ENCODE peak calls at places on chromosomes 5 and 9, in ten cellular contexts. O is PC-9; T is heart left ventricle; H is neuronal stem cell; S is adrenal gland; C is CD8-positive, alpha-beta memory T cell; R is cardiac muscle cell; I is fibroblast of lung; Y is pancreas; N is mammary epithelial cell. G is an unnamed sample. For H3K36me3, the result is how much of the 10 kb centered on the place peaks cover.

GRCh38 chr9:77063645-77064285 is 44.3 kb downstream of the FOXB2 start:
- DNase-seq in O (no peak), T (no peak), H (no peak), S (no peak), C (no peak), R (no peak), I (peak), Y (no peak), N (peak), G (peak)

GRCh38 chr9:134316444-134317160 is 9.7 kb upstream of the RXRA start:
- DNase-seq in O (no peak), T (peak), H (no peak), S (no peak), C (peak), R (peak), I (peak), Y (no peak), N (peak), G (peak)

GRCh38 chr5:139482050-139482889 is at the start of gene STING1:
- DNase-seq in O (peak), T (peak), H (no peak), S (peak), C (peak), R (peak), I (peak), Y (peak), N (peak), G (peak)

GRCh38 chr9:98215266-98215665 is 22.8 kb upstream of the CORO2A start:
- DNase-seq in O (no peak), T (no peak), H (no peak), S (no peak), C (no peak), R (no peak), I (no peak), Y (no peak), N (no peak), G (no peak)

GRCh38 chr5:159202151-159202550 is 7.2 kb downstream of the RNF145 start:
- DNase-seq in O (no peak), T (no peak), H (no peak), S (no peak), C (no peak), R (no peak), I (no peak), Y (no peak), N (no peak), G (no peak)

GRCh38 chr5:112208699-112209615 is 210.1 kb downstream of the EPB41L4A start:
- DNase-seq in O (no peak), T (no peak), H (no peak), S (no peak), C (no peak), R (no peak), I (no peak), Y (no peak), N (no peak), G (no peak)

GRCh38 chr9:4339783-4340335 is 40.0 kb upstream of the GLIS3 start:
- DNase-seq in O (no peak), T (no peak), H (no peak), S (no peak), C (no peak), R (no peak), I (no peak), Y (no peak), N (no peak), G (no peak)

GRCh38 chr9:116145036-116145435 is 8.6 kb upstream of the PAPPA start:
- DNase-seq in O (no peak), T (no peak), H (no peak), S (no peak), C (no peak), R (no peak), I (no peak), Y (no peak), N (no peak), G (no peak)

GRCh38 chr9:112881366-112881765 is 9.3 kb downstream of the SLC46A2 start:
- DNase-seq in O (peak), T (no peak), H (no peak), S (no peak), C (no peak), R (no peak), I (peak), Y (no peak), N (peak), G (peak)

GRCh38 chr5:112059601-112060135 is 302.7 kb upstream of the NREP start:
- DNase-seq in O (no peak), T (no peak), H (no peak), S (no peak), C (no peak), R (no peak), I (peak), Y (no peak), N (no peak), G (no peak)

GRCh38 chr9:13607746-13608445 is 328.4 kb upstream of the MPDZ start:
- DNase-seq in O (no peak), T (peak), H (peak), S (no peak), C (no peak), R (peak), I (peak), Y (no peak), N (no peak), G (peak)

GRCh38 chr5:83548556-83548955 is 77.0 kb downstream of the VCAN start:
- DNase-seq in O (no peak), T (no peak), H (no peak), S (no peak), C (no peak), R (no peak), I (peak), Y (no peak), N (no peak), G (peak)

GRCh38 chr5:56011835-56012234 is 17.1 kb upstream of the IL6ST start:
- DNase-seq in O (peak), T (no peak), H (no peak), S (peak), C (no peak), R (no peak), I (peak), Y (no peak), N (peak), G (peak)

GRCh38 chr5:34715711-34716110 is 59.6 kb downstream of the RAI14 start:
- DNase-seq in O (no peak), T (no peak), H (no peak), S (no peak), C (no peak), R (no peak), I (peak), Y (no peak), N (no peak), G (no peak)

GRCh38 chr9:109381011-109381729 is 60.3 kb upstream of the EPB41L4B start:
- DNase-seq in O (peak), T (no peak), H (no peak), S (peak), C (no peak), R (no peak), I (peak), Y (no peak), N (peak), G (no peak)

GRCh38 chr5:54309751-54310432 is 481 bp downstream of the ARL15 start:
- DNase-seq in O (no peak), T (peak), H (peak), S (peak), C (peak), R (peak), I (peak), Y (peak), N (peak), G (no peak)
- H3K4me3 ChIP-seq in O (peak), T (peak), H (peak), S (peak), C (peak), R (peak), I (peak), Y (peak), N (peak), G (peak)

GRCh38 chr5:28328691-28329090 is 1290.3 kb upstream of the CDH9 start:
- DNase-seq in O (no peak), T (no peak), H (no peak), S (no peak), C (no peak), R (no peak), I (peak), Y (no peak), N (peak), G (no peak)

DNA sequence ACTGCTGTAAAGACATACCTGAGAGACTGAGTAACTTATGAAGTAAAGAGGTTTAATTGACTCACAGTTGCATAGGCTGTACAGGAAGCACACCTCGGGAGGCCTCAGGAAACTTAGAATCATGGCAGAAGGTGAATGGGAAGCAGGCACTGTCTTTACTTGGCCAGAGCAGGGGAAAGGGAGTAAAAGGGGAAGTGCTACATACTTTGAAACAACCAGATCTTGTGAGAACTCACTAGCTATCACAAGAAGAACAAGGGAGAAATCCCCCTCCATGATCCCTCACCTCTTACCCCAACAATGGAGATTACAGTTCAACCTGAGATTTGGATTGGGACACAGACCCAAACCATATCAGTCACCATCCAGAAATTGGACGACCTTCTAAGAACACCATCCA is 1285.8 kb upstream of the CDH9 start:
- DNase-seq in O (no peak), T (no peak), H (no peak), S (no peak), C (no peak), R (no peak), I (no peak), Y (no peak), N (no peak), G (no peak)
- H3K36me3 ChIP-seq in O (under half), T (under half), H (under half), S (under half), C (under half), R (under half), I (under half), Y (under half), N (under half), G (under half)

DNA sequence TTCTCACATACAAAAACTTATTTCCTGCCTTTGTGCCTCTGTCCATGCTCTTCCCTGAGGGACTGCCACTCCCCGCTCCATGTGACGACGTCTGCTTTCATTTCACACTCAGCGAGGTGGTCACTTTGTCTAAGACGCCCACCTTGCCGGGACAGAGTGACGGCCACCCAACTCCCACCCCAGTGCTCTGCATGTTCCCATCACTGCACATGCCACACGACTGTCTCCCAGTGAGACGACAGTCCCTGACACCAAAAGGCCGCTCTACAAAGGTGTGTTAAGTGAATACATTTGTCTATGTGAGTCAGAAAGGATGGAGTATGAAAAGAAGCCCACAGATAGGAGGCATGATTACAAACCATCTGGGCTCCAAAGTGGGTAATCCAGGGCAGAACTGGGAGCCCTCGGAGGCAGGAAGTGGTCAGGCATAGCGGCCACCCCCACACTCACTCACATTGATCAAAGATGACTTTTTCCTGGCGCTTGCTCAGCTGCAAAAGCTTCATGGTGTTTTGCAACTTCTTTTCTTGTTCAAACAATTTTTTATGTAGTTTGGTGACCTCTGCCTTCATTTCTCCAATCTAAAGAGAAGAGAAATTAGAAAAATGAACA is 185.8 kb downstream of the CDK5RAP2 start:
- DNase-seq in O (peak), T (no peak), H (no peak), S (no peak), C (no peak), R (no peak), I (peak), Y (no peak), N (peak), G (peak)
- H3K4me3 ChIP-seq in O (no peak), T (no peak), H (no peak), S (no peak), C (no peak), R (no peak), I (no peak), Y (no peak), N (no peak), G (no peak)

DNA sequence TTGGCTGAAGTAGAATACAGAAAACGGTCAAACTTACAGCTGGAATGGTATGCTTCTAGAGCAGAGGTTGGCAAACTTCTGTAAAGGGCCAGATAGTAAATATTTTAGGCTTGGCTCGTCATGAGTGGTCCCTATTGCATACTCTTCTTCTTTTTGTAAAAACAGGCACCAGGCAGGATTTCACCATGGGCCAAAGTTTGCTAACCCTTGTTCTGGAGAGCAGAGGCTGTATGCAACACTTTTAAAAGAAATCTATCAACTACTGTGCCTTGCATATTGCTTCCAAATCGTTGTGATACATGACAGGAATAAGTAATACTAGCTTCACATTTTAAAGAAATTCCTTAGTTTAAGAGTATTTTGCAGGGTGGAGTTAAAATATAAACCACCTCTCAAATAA is 15.6 kb upstream of the COL23A1 start:
- DNase-seq in O (no peak), T (no peak), H (no peak), S (no peak), C (no peak), R (no peak), I (no peak), Y (no peak), N (no peak), G (no peak)
- H3K36me3 ChIP-seq in O (under half), T (under half), H (half or more), S (under half), C (under half), R (half or more), I (under half), Y (under half), N (half or more), G (half or more)

GRCh38 chr9:111034573-111035539 is 3.4 kb downstream of the LPAR1 start:
- DNase-seq in O (no peak), T (no peak), H (no peak), S (no peak), C (no peak), R (no peak), I (no peak), Y (no peak), N (no peak), G (peak)
- H3K4me3 ChIP-seq in O (no peak), T (no peak), H (no peak), S (no peak), C (no peak), R (no peak), I (peak), Y (no peak), N (no peak), G (peak)

G was measured in MG63.